ENCODE peak calls at places on chromosome 20, in eight cellular contexts. One of them, this sample, is unnamed.

GRCh38 chr20:57582432-57583288 is 21.8 kb downstream of the PCK1 start:
- DNase-seq in right cardiac atrium: no peak
- DNase-seq in fibroblast of lung: peak
- DNase-seq in A549: no peak
- DNase-seq in right lobe of liver: no peak
- DNase-seq in SK-N-SH: peak
- DNase-seq in IMR-90: peak
- DNase-seq in ovary: peak
- DNase-seq in this sample: peak

GRCh38 chr20:20782747-20783146 is 70.3 kb upstream of the RALGAPA2 start:
- DNase-seq in fibroblast of lung: no peak
- DNase-seq in IMR-90: no peak
- DNase-seq in A549: no peak
- DNase-seq in ovary: no peak
- DNase-seq in SK-N-SH: no peak
- DNase-seq in right cardiac atrium: no peak
- DNase-seq in right lobe of liver: no peak
- DNase-seq in this sample: no peak

GRCh38 chr20:45098096-45098773 is 2.7 kb downstream of the KCNS1 start:
- DNase-seq in right cardiac atrium: peak
- DNase-seq in ovary: no peak
- DNase-seq in fibroblast of lung: peak
- DNase-seq in A549: no peak
- DNase-seq in right lobe of liver: peak
- DNase-seq in SK-N-SH: peak
- DNase-seq in IMR-90: no peak
- DNase-seq in this sample: no peak

GRCh38 chr20:41170386-41171105 is 33.2 kb downstream of the PLCG1 start:
- DNase-seq in right lobe of liver: no peak
- DNase-seq in A549: no peak
- DNase-seq in SK-N-SH: no peak
- DNase-seq in ovary: peak
- DNase-seq in IMR-90: no peak
- DNase-seq in right cardiac atrium: no peak
- DNase-seq in fibroblast of lung: no peak
- DNase-seq in this sample: no peak

GRCh38 chr20:50169329-50169823 is 15.9 kb upstream of the PEDS1 start:
- DNase-seq in ovary: peak
- DNase-seq in SK-N-SH: peak
- DNase-seq in fibroblast of lung: peak
- DNase-seq in right lobe of liver: peak
- DNase-seq in right cardiac atrium: peak
- DNase-seq in IMR-90: peak
- DNase-seq in A549: peak
- DNase-seq in this sample: peak

GRCh38 chr20:53628076-53628475 is 34.4 kb upstream of the ZNF217 start:
- DNase-seq in SK-N-SH: no peak
- DNase-seq in ovary: no peak
- DNase-seq in right cardiac atrium: no peak
- DNase-seq in fibroblast of lung: no peak
- DNase-seq in IMR-90: no peak
- DNase-seq in A549: no peak
- DNase-seq in right lobe of liver: no peak
- DNase-seq in this sample: peak

GRCh38 chr20:42183147-42183546 is 565.0 kb upstream of the CHD6 start:
- DNase-seq in SK-N-SH: no peak
- DNase-seq in IMR-90: no peak
- DNase-seq in A549: no peak
- DNase-seq in ovary: no peak
- DNase-seq in fibroblast of lung: no peak
- DNase-seq in right cardiac atrium: no peak
- DNase-seq in right lobe of liver: no peak
- DNase-seq in this sample: no peak

GRCh38 chr20:49052334-49052733 is 6.2 kb downstream of the CSE1L start:
- DNase-seq in fibroblast of lung: peak
- DNase-seq in right lobe of liver: no peak
- DNase-seq in A549: no peak
- DNase-seq in ovary: no peak
- DNase-seq in IMR-90: peak
- DNase-seq in right cardiac atrium: no peak
- DNase-seq in SK-N-SH: no peak
- DNase-seq in this sample: no peak

GRCh38 chr20:36542019-36542488 is 735 bp downstream of the MYL9 start:
- DNase-seq in right cardiac atrium: peak
- DNase-seq in fibroblast of lung: peak
- DNase-seq in SK-N-SH: peak
- DNase-seq in A549: no peak
- DNase-seq in IMR-90: peak
- DNase-seq in ovary: peak
- DNase-seq in right lobe of liver: no peak
- DNase-seq in this sample: peak

GRCh38 chr20:10521068-10521834 is 86.1 kb downstream of the SLX4IP start:
- DNase-seq in fibroblast of lung: peak
- DNase-seq in IMR-90: peak
- DNase-seq in right lobe of liver: no peak
- DNase-seq in ovary: no peak
- DNase-seq in A549: peak
- DNase-seq in SK-N-SH: no peak
- DNase-seq in right cardiac atrium: no peak
- DNase-seq in this sample: peak

GRCh38 chr20:57414867-57415592 is 23.8 kb downstream of the RBM38 start:
- DNase-seq in A549: no peak
- DNase-seq in IMR-90: peak
- DNase-seq in ovary: no peak
- DNase-seq in right cardiac atrium: peak
- DNase-seq in fibroblast of lung: no peak
- DNase-seq in SK-N-SH: no peak
- DNase-seq in right lobe of liver: no peak
- DNase-seq in this sample: no peak

GRCh38 chr20:62555642-62556420 is 80.0 kb upstream of the GATA5 start:
- DNase-seq in SK-N-SH: peak
- DNase-seq in right lobe of liver: peak
- DNase-seq in ovary: no peak
- DNase-seq in right cardiac atrium: no peak
- DNase-seq in IMR-90: no peak
- DNase-seq in fibroblast of lung: no peak
- DNase-seq in A549: no peak
- DNase-seq in this sample: no peak

GRCh38 chr20:12928358-12928754 is 80.4 kb upstream of the SPTLC3 start:
- DNase-seq in ovary: no peak
- DNase-seq in SK-N-SH: no peak
- DNase-seq in fibroblast of lung: peak
- DNase-seq in A549: no peak
- DNase-seq in IMR-90: no peak
- DNase-seq in right cardiac atrium: no peak
- DNase-seq in right lobe of liver: no peak
- DNase-seq in this sample: no peak

GRCh38 chr20:47981242-47981641 is 196.0 kb upstream of the SULF2 start:
- DNase-seq in ovary: no peak
- DNase-seq in SK-N-SH: no peak
- DNase-seq in IMR-90: no peak
- DNase-seq in fibroblast of lung: no peak
- DNase-seq in right cardiac atrium: no peak
- DNase-seq in right lobe of liver: no peak
- DNase-seq in A549: no peak
- DNase-seq in this sample: no peak

GRCh38 chr20:32528905-32529670 is 56.0 kb downstream of the NOL4L start:
- DNase-seq in A549: no peak
- DNase-seq in right cardiac atrium: no peak
- DNase-seq in IMR-90: no peak
- DNase-seq in ovary: no peak
- DNase-seq in SK-N-SH: peak
- DNase-seq in fibroblast of lung: no peak
- DNase-seq in right lobe of liver: no peak
- DNase-seq in this sample: no peak

GRCh38 chr20:38001981-38002380 is 31.3 kb downstream of the TTI1 start:
- DNase-seq in fibroblast of lung: peak
- DNase-seq in SK-N-SH: no peak
- DNase-seq in IMR-90: peak
- DNase-seq in ovary: no peak
- DNase-seq in right lobe of liver: no peak
- DNase-seq in right cardiac atrium: no peak
- DNase-seq in A549: no peak
- DNase-seq in this sample: no peak

DNA sequence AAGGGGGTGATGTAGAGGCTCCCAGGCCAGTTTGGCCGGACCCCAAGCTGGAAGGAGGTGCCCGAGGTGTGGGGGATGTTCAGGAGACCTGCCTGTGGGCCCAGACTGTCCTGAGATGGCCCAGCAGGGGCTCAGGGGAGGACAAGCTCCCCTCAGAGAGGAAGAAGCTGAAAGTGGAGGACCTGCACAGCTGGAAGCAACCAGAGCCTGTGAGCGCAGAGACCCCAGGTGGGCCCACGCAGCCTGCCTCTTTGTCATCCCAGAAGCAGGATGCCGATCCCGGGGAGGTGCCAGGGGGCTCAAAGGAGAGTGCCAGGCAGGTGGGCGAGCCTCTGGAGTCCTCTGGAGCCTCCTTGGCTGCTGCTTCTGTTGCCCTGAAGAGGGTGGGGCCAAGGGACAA is 29.7 kb downstream of the ZNF831 start:
- DNase-seq in SK-N-SH: no peak
- DNase-seq in right lobe of liver: no peak
- DNase-seq in A549: no peak
- DNase-seq in right cardiac atrium: peak
- DNase-seq in IMR-90: no peak
- DNase-seq in fibroblast of lung: no peak
- DNase-seq in ovary: no peak
- DNase-seq in this sample: no peak
- H3K27ac ChIP-seq in SK-N-SH: no peak
- H3K27ac ChIP-seq in right lobe of liver: no peak
- H3K27ac ChIP-seq in A549: no peak
- H3K27ac ChIP-seq in right cardiac atrium: no peak
- H3K27ac ChIP-seq in IMR-90: no peak
- H3K27ac ChIP-seq in fibroblast of lung: no peak
- H3K27ac ChIP-seq in ovary: no peak
- H3K27ac ChIP-seq in this sample: no peak

DNA sequence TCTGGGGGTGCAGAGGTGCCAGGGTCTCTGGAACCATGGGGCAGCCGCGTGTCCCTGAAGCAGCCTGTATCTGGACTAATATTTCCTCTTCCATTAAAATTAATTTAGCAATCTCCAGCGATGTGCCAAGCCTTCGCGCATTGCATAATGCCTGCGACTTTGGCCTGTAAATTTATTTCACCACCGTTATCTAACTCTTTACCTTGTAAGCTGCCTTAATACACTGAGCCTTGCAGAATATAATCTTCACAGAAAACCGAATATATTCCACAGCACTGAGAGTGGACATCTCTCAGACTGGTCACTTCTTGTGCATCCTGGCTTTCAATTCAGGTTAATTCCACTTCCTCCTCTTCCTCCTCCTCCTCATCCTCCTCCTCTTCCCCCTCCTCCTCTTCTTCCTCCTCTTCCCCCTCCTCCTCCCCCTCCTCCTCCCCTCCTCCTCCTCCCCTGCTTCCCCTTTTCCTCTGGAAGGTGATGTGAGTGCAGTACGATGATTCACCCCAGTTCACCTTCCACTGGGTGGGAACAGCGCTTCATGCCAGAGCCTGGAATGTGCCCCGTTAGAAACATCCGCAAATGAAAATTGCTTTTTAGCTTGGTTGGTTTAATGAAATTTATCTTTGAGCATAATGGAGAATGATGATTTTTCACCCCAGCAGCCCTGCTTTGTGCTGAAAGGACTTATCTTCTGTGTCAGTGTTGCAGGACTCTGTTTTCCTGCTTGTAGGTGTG is 101.4 kb downstream of the CDH4 start:
- DNase-seq in right lobe of liver: no peak
- DNase-seq in IMR-90: peak
- DNase-seq in right cardiac atrium: no peak
- DNase-seq in fibroblast of lung: peak
- DNase-seq in ovary: no peak
- DNase-seq in A549: no peak
- DNase-seq in SK-N-SH: no peak
- DNase-seq in this sample: no peak
- H3K27ac ChIP-seq in right lobe of liver: no peak
- H3K27ac ChIP-seq in IMR-90: no peak
- H3K27ac ChIP-seq in right cardiac atrium: no peak
- H3K27ac ChIP-seq in fibroblast of lung: no peak
- H3K27ac ChIP-seq in ovary: no peak
- H3K27ac ChIP-seq in A549: peak
- H3K27ac ChIP-seq in SK-N-SH: no peak
- H3K27ac ChIP-seq in this sample: no peak

GRCh38 chr20:6660441-6660840 is 107.0 kb upstream of the BMP2 start:
- DNase-seq in ovary: no peak
- DNase-seq in A549: no peak
- DNase-seq in right lobe of liver: peak
- DNase-seq in SK-N-SH: no peak
- DNase-seq in fibroblast of lung: no peak
- DNase-seq in IMR-90: no peak
- DNase-seq in right cardiac atrium: no peak
- DNase-seq in this sample: no peak

GRCh38 chr20:6651561-6651960 is 115.9 kb upstream of the BMP2 start:
- DNase-seq in right lobe of liver: no peak
- DNase-seq in fibroblast of lung: no peak
- DNase-seq in ovary: no peak
- DNase-seq in right cardiac atrium: no peak
- DNase-seq in A549: no peak
- DNase-seq in SK-N-SH: no peak
- DNase-seq in IMR-90: no peak
- DNase-seq in this sample: no peak

GRCh38 chr20:6654490-6655247 is 112.8 kb upstream of the BMP2 start:
- DNase-seq in right cardiac atrium: no peak
- DNase-seq in ovary: no peak
- DNase-seq in A549: no peak
- DNase-seq in fibroblast of lung: no peak
- DNase-seq in right lobe of liver: no peak
- DNase-seq in IMR-90: no peak
- DNase-seq in SK-N-SH: no peak
- DNase-seq in this sample: no peak

GRCh38 chr20:6657904-6658303 is 109.6 kb upstream of the BMP2 start:
- DNase-seq in right cardiac atrium: no peak
- DNase-seq in IMR-90: no peak
- DNase-seq in A549: no peak
- DNase-seq in SK-N-SH: no peak
- DNase-seq in fibroblast of lung: no peak
- DNase-seq in ovary: no peak
- DNase-seq in right lobe of liver: no peak
- DNase-seq in this sample: no peak

DNA sequence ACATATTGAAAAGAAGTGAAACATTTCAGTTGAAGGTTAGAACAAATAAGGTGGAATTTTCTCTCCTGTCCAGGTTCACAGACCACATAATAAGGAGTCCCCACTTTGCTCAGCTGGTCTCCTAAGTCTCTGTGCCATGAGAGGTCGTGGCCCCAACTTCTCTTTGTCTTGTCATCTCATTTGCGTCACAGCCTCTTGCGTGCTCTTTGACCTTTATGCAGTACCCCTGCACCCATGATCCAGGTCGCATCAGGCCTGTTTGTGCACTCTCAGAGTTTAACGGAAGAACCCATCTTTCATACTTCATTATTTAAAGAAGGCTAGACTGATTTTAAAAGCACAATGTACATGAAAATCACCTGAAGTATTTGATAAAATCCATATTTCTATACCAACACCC is 110.4 kb upstream of the BMP2 start:
- DNase-seq in right cardiac atrium: no peak
- DNase-seq in SK-N-SH: no peak
- DNase-seq in fibroblast of lung: no peak
- DNase-seq in right lobe of liver: peak
- DNase-seq in ovary: no peak
- DNase-seq in A549: no peak
- DNase-seq in IMR-90: no peak
- DNase-seq in this sample: no peak
- H3K27ac ChIP-seq in right cardiac atrium: no peak
- H3K27ac ChIP-seq in SK-N-SH: no peak
- H3K27ac ChIP-seq in fibroblast of lung: no peak
- H3K27ac ChIP-seq in right lobe of liver: no peak
- H3K27ac ChIP-seq in ovary: no peak
- H3K27ac ChIP-seq in A549: no peak
- H3K27ac ChIP-seq in IMR-90: no peak
- H3K27ac ChIP-seq in this sample: no peak

GRCh38 chr20:23149623-23150279 is 63.6 kb upstream of the CD93 start:
- DNase-seq in fibroblast of lung: no peak
- DNase-seq in right cardiac atrium: no peak
- DNase-seq in IMR-90: no peak
- DNase-seq in SK-N-SH: no peak
- DNase-seq in right lobe of liver: no peak
- DNase-seq in A549: no peak
- DNase-seq in ovary: no peak
- DNase-seq in this sample: no peak
- H3K27ac ChIP-seq in fibroblast of lung: no peak
- H3K27ac ChIP-seq in right cardiac atrium: no peak
- H3K27ac ChIP-seq in IMR-90: no peak
- H3K27ac ChIP-seq in SK-N-SH: no peak
- H3K27ac ChIP-seq in right lobe of liver: no peak
- H3K27ac ChIP-seq in A549: peak
- H3K27ac ChIP-seq in ovary: no peak
- H3K27ac ChIP-seq in this sample: no peak

This sample was measured in sigmoid colon.